ENCODE peak calls at places on chromosomes 1 and 21, in ten cellular contexts. P, A, U, W, J, G, Z, E, H and F are unnamed samples.

GRCh38 chr21:26934383-26934782 is 32.5 kb downstream of the ADAMTS5 start:
- DNase-seq in P (no peak), A (no peak), U (no peak), W (no peak), J (no peak), G (no peak), Z (no peak), E (no peak), H (no peak), F (no peak)

GRCh38 chr1:157415661-157416060 is 136.7 kb downstream of the FCRL5 start:
- DNase-seq in P (no peak), A (no peak), U (no peak), W (no peak), J (no peak), G (no peak), Z (no peak), E (no peak), H (no peak), F (no peak)

GRCh38 chr1:10122926-10123325 is 87.4 kb upstream of the KIF1B start:
- DNase-seq in P (no peak), A (no peak), U (no peak), W (no peak), J (no peak), G (no peak), Z (no peak), E (no peak), H (no peak), F (peak)

GRCh38 chr1:241749041-241749798 is 97.1 kb downstream of the WDR64 start:
- DNase-seq in P (no peak), A (no peak), U (no peak), W (peak), J (no peak), G (no peak), Z (no peak), E (peak), H (no peak), F (no peak)

GRCh38 chr1:239225396-239225795 is 161.0 kb upstream of the CHRM3 start:
- DNase-seq in P (no peak), A (no peak), U (no peak), W (no peak), J (no peak), G (no peak), Z (no peak), E (no peak), H (no peak), F (no peak)

GRCh38 chr1:37464443-37464842 is 9.9 kb upstream of the ZC3H12A start:
- DNase-seq in P (no peak), A (no peak), U (no peak), W (no peak), J (no peak), G (no peak), Z (no peak), E (no peak), H (no peak), F (no peak)

GRCh38 chr1:37509181-37509580 is 5.4 kb downstream of the MEAF6 start:
- DNase-seq in P (no peak), A (no peak), U (no peak), W (no peak), J (no peak), G (no peak), Z (no peak), E (no peak), H (no peak), F (peak)

GRCh38 chr1:24043345-24044032 is 63.4 kb upstream of the SRSF10 start:
- DNase-seq in P (no peak), A (no peak), U (no peak), W (no peak), J (no peak), G (no peak), Z (no peak), E (no peak), H (no peak), F (no peak)

GRCh38 chr1:212637902-212638301 is 29.3 kb downstream of the ATF3 start:
- DNase-seq in P (no peak), A (no peak), U (no peak), W (no peak), J (no peak), G (no peak), Z (no peak), E (no peak), H (no peak), F (no peak)

GRCh38 chr1:210685295-210685650 is 356.6 kb downstream of the HHAT start:
- DNase-seq in P (no peak), A (no peak), U (no peak), W (no peak), J (no peak), G (no peak), Z (no peak), E (no peak), H (no peak), F (no peak)

GRCh38 chr1:175808573-175808972 is 65.2 kb upstream of the TNR start:
- DNase-seq in P (no peak), A (no peak), U (no peak), W (no peak), J (no peak), G (no peak), Z (no peak), E (no peak), H (no peak), F (no peak)

GRCh38 chr1:228367798-228368791 is 38.5 kb downstream of the TRIM11 start:
- DNase-seq in P (no peak), A (no peak), U (no peak), W (no peak), J (no peak), G (no peak), Z (no peak), E (no peak), H (no peak), F (peak)

GRCh38 chr1:156366832-156367231 is 2.2 kb upstream of the RHBG start:
- DNase-seq in P (no peak), A (no peak), U (no peak), W (no peak), J (no peak), G (no peak), Z (no peak), E (no peak), H (no peak), F (no peak)

GRCh38 chr1:64898107-64898861 is 68.1 kb downstream of the JAK1 start:
- DNase-seq in P (peak), A (no peak), U (peak), W (peak), J (peak), G (no peak), Z (peak), E (peak), H (no peak), F (peak)

GRCh38 chr1:77655431-77655974 is 27.0 kb downstream of the ZZZ3 start:
- DNase-seq in P (no peak), A (peak), U (no peak), W (no peak), J (no peak), G (no peak), Z (no peak), E (no peak), H (no peak), F (no peak)

GRCh38 chr1:155008015-155008941 is 5.7 kb downstream of the ZBTB7B start:
- DNase-seq in P (no peak), A (no peak), U (no peak), W (no peak), J (no peak), G (no peak), Z (peak), E (no peak), H (no peak), F (no peak)

GRCh38 chr1:89630046-89630445 is 2.9 kb upstream of the LRRC8C start:
- DNase-seq in P (no peak), A (no peak), U (no peak), W (no peak), J (no peak), G (no peak), Z (no peak), E (no peak), H (no peak), F (no peak)

GRCh38 chr1:116411784-116412479 is 38.9 kb downstream of the ATP1A1 start:
- DNase-seq in P (no peak), A (no peak), U (no peak), W (no peak), J (no peak), G (no peak), Z (no peak), E (no peak), H (no peak), F (peak)

GRCh38 chr1:94463765-94464330 is 45.7 kb downstream of the ABCD3 start:
- DNase-seq in P (peak), A (peak), U (no peak), W (peak), J (peak), G (no peak), Z (no peak), E (peak), H (no peak), F (peak)

GRCh38 chr1:203985044-203985443 is 87.9 kb upstream of the SOX13 start:
- DNase-seq in P (no peak), A (no peak), U (no peak), W (no peak), J (no peak), G (no peak), Z (no peak), E (no peak), H (no peak), F (no peak)

GRCh38 chr1:228105996-228106799 is 2.9 kb downstream of the MRPL55 start:
- DNase-seq in P (no peak), A (no peak), U (no peak), W (no peak), J (no peak), G (no peak), Z (no peak), E (no peak), H (no peak), F (no peak)

GRCh38 chr1:172971241-172971640 is 79.5 kb downstream of the TNFSF18 start:
- DNase-seq in P (no peak), A (no peak), U (no peak), W (peak), J (no peak), G (no peak), Z (no peak), E (no peak), H (no peak), F (peak)

GRCh38 chr1:59856725-59857338 is 42.1 kb downstream of the HOOK1 start:
- DNase-seq in P (peak), A (no peak), U (no peak), W (no peak), J (no peak), G (no peak), Z (no peak), E (no peak), H (no peak), F (peak)

GRCh38 chr1:25820247-25821111 is 725 bp downstream of the MTFR1L start:
- DNase-seq in P (peak), A (no peak), U (no peak), W (peak), J (no peak), G (peak), Z (peak), E (no peak), H (no peak), F (peak)

GRCh38 chr1:204920967-204921366 is 50.3 kb downstream of the NFASC start:
- DNase-seq in P (no peak), A (no peak), U (no peak), W (no peak), J (no peak), G (no peak), Z (no peak), E (no peak), H (no peak), F (no peak)

GRCh38 chr1:106502659-106503058 is 553.8 kb upstream of the PRMT6 start:
- DNase-seq in P (no peak), A (no peak), U (no peak), W (peak), J (no peak), G (no peak), Z (no peak), E (no peak), H (no peak), F (no peak)

GRCh38 chr1:28756846-28757245 is 20.1 kb downstream of the YTHDF2 start:
- DNase-seq in P (no peak), A (no peak), U (no peak), W (no peak), J (no peak), G (no peak), Z (no peak), E (no peak), H (no peak), F (no peak)

GRCh38 chr1:50423670-50424000 is 392 bp upstream of the DMRTA2 start:
- DNase-seq in P (no peak), A (no peak), U (no peak), W (peak), J (no peak), G (no peak), Z (peak), E (peak), H (no peak), F (no peak)

GRCh38 chr1:192700834-192701271 is 64.9 kb downstream of the RGS13 start:
- DNase-seq in P (no peak), A (no peak), U (no peak), W (peak), J (peak), G (no peak), Z (no peak), E (peak), H (no peak), F (peak)

GRCh38 chr1:159077657-159077961 is 1.0 kb upstream of the AIM2 start:
- DNase-seq in P (no peak), A (no peak), U (no peak), W (no peak), J (no peak), G (no peak), Z (no peak), E (no peak), H (no peak), F (no peak)

GRCh38 chr1:111909010-111909409 is 80.5 kb downstream of the KCND3 start:
- DNase-seq in P (no peak), A (peak), U (no peak), W (no peak), J (no peak), G (no peak), Z (no peak), E (no peak), H (no peak), F (no peak)

GRCh38 chr1:154186177-154186576 is 5.7 kb downstream of the TPM3 start:
- DNase-seq in P (peak), A (peak), U (no peak), W (no peak), J (no peak), G (peak), Z (peak), E (peak), H (no peak), F (peak)

GRCh38 chr1:96492236-96492635 is 229.3 kb upstream of the PTBP2 start:
- DNase-seq in P (no peak), A (peak), U (no peak), W (no peak), J (no peak), G (no peak), Z (no peak), E (no peak), H (no peak), F (peak)

GRCh38 chr1:42784946-42785693 is at the start of gene TMEM269:
- DNase-seq in P (no peak), A (no peak), U (no peak), W (no peak), J (no peak), G (no peak), Z (peak), E (no peak), H (no peak), F (no peak)

GRCh38 chr1:175075572-175076568 is 8.2 kb downstream of the TNN start:
- DNase-seq in P (no peak), A (no peak), U (no peak), W (peak), J (no peak), G (no peak), Z (no peak), E (no peak), H (no peak), F (no peak)

GRCh38 chr1:183881387-183882084 is 76.6 kb downstream of the RGL1 start:
- DNase-seq in P (peak), A (no peak), U (no peak), W (peak), J (no peak), G (no peak), Z (no peak), E (peak), H (peak), F (peak)

GRCh38 chr1:3907031-3907534 is 7.0 kb upstream of the C1orf174 start:
- DNase-seq in P (no peak), A (no peak), U (no peak), W (no peak), J (no peak), G (no peak), Z (peak), E (no peak), H (no peak), F (no peak)

GRCh38 chr21:45892156-45892919 is 89.2 kb upstream of the COL6A1 start:
- DNase-seq in P (no peak), A (no peak), U (no peak), W (no peak), J (no peak), G (peak), Z (no peak), E (no peak), H (no peak), F (peak)

GRCh38 chr21:38989745-38990423 is 184.2 kb downstream of the ETS2 start:
- DNase-seq in P (peak), A (peak), U (no peak), W (no peak), J (peak), G (no peak), Z (no peak), E (no peak), H (no peak), F (peak)